ENCODE peak calls at places on chromosomes 4 and X, in ten cellular contexts. J is epithelial cell of esophagus; D is mammary epithelial cell; U is SJSA1; B is keratinocyte; H is lower leg skin; O is CD8-positive, alpha-beta memory T cell; I is tibial artery; Q is brain microvascular endothelial cell; N is AG10803. Y is an unnamed sample.

GRCh38 chr4:18847276-18847890 is 825.8 kb upstream of the LCORL start:
- DNase-seq in H (no peak), I (no peak), J (peak), N (no peak), O (no peak), D (no peak), Q (no peak), B (no peak), U (no peak), Y (no peak)

GRCh38 chr4:82044141-82044993 is 329.4 kb downstream of the HNRNPD start:
- DNase-seq in B (no peak), D (peak), U (peak), I (peak), H (peak), N (peak), O (no peak), J (peak), Q (peak), Y (peak)

GRCh38 chrX:133265331-133265730 is 47.2 kb upstream of the TFDP3 start:
- DNase-seq in H (no peak), B (no peak), Q (no peak), D (no peak), J (no peak), O (no peak), N (no peak), I (no peak), U (peak), Y (no peak)

GRCh38 chr4:147863111-147863747 is 131.3 kb downstream of the ARHGAP10 start:
- DNase-seq in O (no peak), B (no peak), H (no peak), J (no peak), Q (no peak), D (no peak), U (no peak), N (no peak), I (no peak), Y (no peak)

GRCh38 chr4:111718763-111719537 is 426.3 kb upstream of the FAM241A start:
- DNase-seq in D (no peak), I (no peak), U (no peak), Q (no peak), O (no peak), B (no peak), H (no peak), N (no peak), J (no peak), Y (no peak)

GRCh38 chr4:57020467-57021101 is 41.9 kb downstream of the POLR2B start:
- DNase-seq in J (peak), B (peak), I (no peak), D (peak), U (peak), H (no peak), Q (peak), N (peak), O (no peak), Y (peak)

GRCh38 chrX:76520273-76521054 is 93.0 kb downstream of the MAGEE1 start:
- DNase-seq in B (no peak), D (no peak), U (no peak), N (no peak), J (no peak), Q (no peak), I (no peak), O (no peak), H (no peak), Y (no peak)

GRCh38 chr4:98626350-98626749 is 32.1 kb downstream of the TSPAN5 start:
- DNase-seq in I (peak), U (peak), N (peak), Q (peak), B (peak), O (no peak), J (peak), H (no peak), D (peak), Y (peak)

GRCh38 chr4:145886871-145887240 is 51.8 kb downstream of the ZNF827 start:
- DNase-seq in B (no peak), I (no peak), U (no peak), D (no peak), H (no peak), O (no peak), Q (no peak), J (no peak), N (no peak), Y (no peak)

GRCh38 chr4:150514709-150515108 is 67.2 kb upstream of the MAB21L2 start:
- DNase-seq in B (no peak), N (no peak), Q (no peak), I (no peak), J (peak), H (no peak), D (no peak), U (no peak), O (no peak), Y (no peak)

GRCh38 chr4:6991249-6991648 is 51.9 kb upstream of the TADA2B start:
- DNase-seq in J (no peak), Q (no peak), N (no peak), D (no peak), B (no peak), U (no peak), H (no peak), I (no peak), O (no peak), Y (no peak)

GRCh38 chr4:43757147-43757546 is 691.5 kb downstream of the KCTD8 start:
- DNase-seq in Q (no peak), J (peak), O (no peak), U (no peak), B (no peak), I (no peak), H (no peak), N (no peak), D (peak), Y (peak)

GRCh38 chrX:46812445-46812844 is 24.4 kb upstream of the RP2 start:
- DNase-seq in D (no peak), H (no peak), I (no peak), B (no peak), U (no peak), Q (no peak), J (peak), N (no peak), O (no peak), Y (no peak)

GRCh38 chrX:16771483-16772398 is 14.5 kb upstream of the TXLNG start:
- DNase-seq in B (peak), N (peak), I (no peak), D (peak), O (no peak), U (no peak), H (no peak), J (peak), Q (peak), Y (peak)

GRCh38 chr4:143668930-143669553 is 31.4 kb downstream of the FREM3 start:
- DNase-seq in B (no peak), O (no peak), J (no peak), Q (no peak), I (no peak), N (no peak), U (no peak), D (no peak), H (no peak), Y (no peak)

DNA sequence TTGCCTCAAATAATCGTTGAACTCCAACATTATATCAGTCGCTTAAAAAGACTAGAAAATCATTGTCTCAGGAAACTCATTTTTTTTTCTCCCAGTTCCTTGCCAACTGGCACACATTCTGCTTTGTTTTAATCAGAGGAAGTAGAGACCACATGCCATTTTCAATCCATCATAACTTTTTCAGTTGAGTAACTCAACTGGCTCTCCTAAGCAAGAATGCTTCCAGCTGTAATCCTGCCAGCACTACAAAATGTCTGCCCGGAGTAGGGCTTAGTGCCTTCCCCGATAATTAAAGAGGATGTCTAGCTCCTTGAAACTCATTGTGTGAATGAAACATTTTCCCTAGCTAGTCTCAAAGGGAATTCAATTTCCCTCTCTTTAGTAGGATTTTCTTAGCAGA is 33.0 kb downstream of the FREM3 start:
- DNase-seq in H (peak), Q (peak), O (no peak), J (no peak), D (no peak), U (no peak), B (no peak), I (peak), N (peak), Y (peak)
- H3K4me3 ChIP-seq in H (no peak), Q (no peak), O (no peak), J (no peak), D (no peak), U (no peak), B (no peak), I (no peak), N (no peak), Y (no peak)

GRCh38 chrX:66017659-66018170 is 22.2 kb downstream of the VSIG4 start:
- DNase-seq in I (no peak), B (no peak), U (no peak), D (no peak), N (no peak), J (peak), H (no peak), O (no peak), Q (no peak), Y (no peak)
- H3K4me3 ChIP-seq in I (no peak), B (no peak), U (no peak), D (no peak), N (no peak), J (no peak), H (no peak), O (peak), Q (no peak), Y (no peak)

GRCh38 chrX:119643696-119644095 is 37.5 kb upstream of the NKRF start:
- DNase-seq in O (no peak), N (no peak), U (no peak), D (no peak), Q (no peak), I (no peak), H (no peak), B (no peak), J (no peak), Y (no peak)

GRCh38 chrX:119647089-119647488 is 40.9 kb upstream of the NKRF start:
- DNase-seq in Q (no peak), B (no peak), J (no peak), D (no peak), U (no peak), O (no peak), H (no peak), I (no peak), N (no peak), Y (no peak)

GRCh38 chrX:119647552-119648420 is 41.6 kb upstream of the NKRF start:
- DNase-seq in N (no peak), Q (no peak), B (no peak), H (no peak), D (no peak), J (no peak), O (peak), U (no peak), I (no peak), Y (no peak)

GRCh38 chrX:119648421-119648775 is 42.2 kb upstream of the NKRF start:
- DNase-seq in D (no peak), B (no peak), Q (no peak), I (no peak), N (no peak), O (no peak), H (no peak), J (no peak), U (no peak), Y (no peak)

DNA sequence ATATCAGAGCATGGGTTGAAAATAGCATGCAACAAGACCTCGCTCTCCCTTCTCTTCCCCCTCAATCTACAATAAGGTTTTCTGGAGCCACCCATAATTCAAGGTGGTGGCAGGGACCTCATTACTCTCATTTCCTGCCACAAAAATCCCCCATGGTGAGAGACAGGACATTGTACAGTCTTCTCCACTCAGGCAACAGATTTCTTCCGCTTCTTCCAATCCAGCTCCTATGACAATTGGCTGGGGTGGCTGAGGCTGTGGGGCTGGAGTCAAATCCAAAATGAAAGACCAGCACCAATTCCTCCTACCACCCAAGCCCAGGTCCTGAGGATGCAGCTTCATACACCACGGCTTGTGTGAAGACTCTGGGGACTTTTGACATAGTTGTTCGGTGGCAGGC is 40.3 kb upstream of the NKRF start:
- DNase-seq in B (no peak), D (no peak), N (no peak), U (no peak), H (no peak), O (no peak), I (no peak), Q (no peak), J (no peak), Y (no peak)
- H3K4me3 ChIP-seq in B (no peak), D (no peak), N (no peak), U (no peak), H (no peak), O (no peak), I (no peak), Q (no peak), J (no peak), Y (no peak)

GRCh38 chr4:67702166-67702565 is 1.2 kb upstream of the UBA6 start:
- DNase-seq in Q (no peak), O (no peak), I (no peak), U (no peak), J (no peak), H (no peak), B (no peak), D (no peak), N (no peak), Y (no peak)
- H3K4me3 ChIP-seq in Q (peak), O (peak), I (no peak), U (no peak), J (peak), H (no peak), B (peak), D (peak), N (no peak), Y (peak)

DNA sequence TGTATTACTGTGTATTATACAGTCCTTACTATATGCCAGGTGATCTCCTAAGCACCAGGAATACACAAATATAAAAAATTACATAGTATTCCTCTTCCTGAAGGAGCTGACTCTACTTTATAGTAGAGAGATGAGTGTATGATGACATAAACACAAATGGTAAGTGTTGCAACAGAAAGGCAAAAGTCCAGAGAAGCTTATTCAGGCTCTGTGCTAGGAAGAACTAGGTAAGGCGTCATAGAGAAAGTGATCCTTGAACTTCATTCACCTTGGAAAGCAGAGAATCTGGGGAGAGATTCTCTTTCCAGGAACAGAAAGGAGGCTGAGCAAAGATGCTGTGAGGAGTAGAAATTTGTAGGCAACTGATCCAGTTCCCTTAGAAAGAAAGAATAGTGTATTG is 115.0 kb upstream of the KCNIP4 start:
- DNase-seq in D (no peak), I (no peak), U (no peak), J (peak), B (no peak), N (no peak), Q (no peak), O (no peak), H (no peak), Y (no peak)
- H3K4me3 ChIP-seq in D (no peak), I (no peak), U (no peak), J (no peak), B (no peak), N (no peak), Q (no peak), O (no peak), H (no peak), Y (no peak)

GRCh38 chrX:44952329-44953027 is 79.5 kb downstream of the KDM6A start:
- DNase-seq in Q (no peak), O (no peak), N (no peak), J (no peak), B (no peak), I (no peak), H (no peak), D (no peak), U (no peak), Y (no peak)

GRCh38 chrX:44953734-44954502 is 80.9 kb downstream of the KDM6A start:
- DNase-seq in B (no peak), D (no peak), O (no peak), N (no peak), I (no peak), H (no peak), J (no peak), Q (no peak), U (no peak), Y (no peak)

GRCh38 chrX:44949125-44949524 is 76.1 kb downstream of the KDM6A start:
- DNase-seq in U (peak), I (no peak), Q (no peak), B (no peak), D (no peak), N (no peak), J (no peak), O (no peak), H (no peak), Y (no peak)

GRCh38 chrX:44954562-44954961 is 81.6 kb downstream of the KDM6A start:
- DNase-seq in U (no peak), H (no peak), O (no peak), I (no peak), D (no peak), N (no peak), B (no peak), Q (no peak), J (no peak), Y (no peak)

GRCh38 chrX:44951572-44952067 is 78.6 kb downstream of the KDM6A start:
- DNase-seq in I (no peak), O (no peak), U (no peak), H (no peak), J (no peak), Q (no peak), B (no peak), D (no peak), N (no peak), Y (no peak)
- H3K4me3 ChIP-seq in I (no peak), O (no peak), U (no peak), H (no peak), J (no peak), Q (no peak), B (peak), D (peak), N (no peak), Y (no peak)

GRCh38 chr4:30720021-30720655 is at the start of gene PCDH7:
- DNase-seq in Q (peak), D (peak), B (no peak), U (no peak), H (peak), I (peak), N (no peak), J (peak), O (no peak), Y (no peak)

GRCh38 chr4:30717208-30718020 is 2.8 kb upstream of the PCDH7 start:
- DNase-seq in N (peak), B (no peak), O (no peak), H (no peak), I (peak), D (peak), J (peak), U (peak), Q (peak), Y (no peak)

GRCh38 chr4:30718021-30718888 is 1.9 kb upstream of the PCDH7 start:
- DNase-seq in H (no peak), U (no peak), B (no peak), I (peak), Q (peak), J (peak), N (no peak), D (peak), O (no peak), Y (no peak)

GRCh38 chr4:30719363-30720020 is 677 bp upstream of the PCDH7 start:
- DNase-seq in N (peak), J (peak), I (peak), H (peak), O (no peak), U (peak), Q (peak), D (peak), B (no peak), Y (no peak)

GRCh38 chr4:30718889-30719252 is 1.3 kb upstream of the PCDH7 start:
- DNase-seq in D (peak), B (no peak), N (no peak), U (no peak), J (peak), Q (peak), H (no peak), I (no peak), O (no peak), Y (no peak)
- H3K4me3 ChIP-seq in D (peak), B (peak), N (peak), U (no peak), J (peak), Q (peak), H (peak), I (peak), O (no peak), Y (peak)

GRCh38 chr4:2418652-2419571 is at the start of gene CFAP99:
- DNase-seq in I (peak), D (peak), U (peak), Q (peak), N (peak), B (peak), O (peak), J (peak), H (peak), Y (peak)

GRCh38 chr4:2415881-2416563 is 2.4 kb downstream of the ZFYVE28 start:
- DNase-seq in Q (no peak), N (no peak), U (no peak), J (no peak), O (no peak), D (no peak), B (no peak), H (no peak), I (no peak), Y (no peak)

GRCh38 chr4:2417765-2418651 is at the start of gene ZFYVE28:
- DNase-seq in D (peak), U (peak), H (no peak), O (no peak), B (no peak), J (peak), I (no peak), Q (no peak), N (peak), Y (no peak)

GRCh38 chr4:2416564-2417195 is 1.8 kb downstream of the ZFYVE28 start:
- DNase-seq in D (no peak), I (no peak), U (peak), O (no peak), H (no peak), Q (no peak), N (peak), B (no peak), J (no peak), Y (no peak)

DNA sequence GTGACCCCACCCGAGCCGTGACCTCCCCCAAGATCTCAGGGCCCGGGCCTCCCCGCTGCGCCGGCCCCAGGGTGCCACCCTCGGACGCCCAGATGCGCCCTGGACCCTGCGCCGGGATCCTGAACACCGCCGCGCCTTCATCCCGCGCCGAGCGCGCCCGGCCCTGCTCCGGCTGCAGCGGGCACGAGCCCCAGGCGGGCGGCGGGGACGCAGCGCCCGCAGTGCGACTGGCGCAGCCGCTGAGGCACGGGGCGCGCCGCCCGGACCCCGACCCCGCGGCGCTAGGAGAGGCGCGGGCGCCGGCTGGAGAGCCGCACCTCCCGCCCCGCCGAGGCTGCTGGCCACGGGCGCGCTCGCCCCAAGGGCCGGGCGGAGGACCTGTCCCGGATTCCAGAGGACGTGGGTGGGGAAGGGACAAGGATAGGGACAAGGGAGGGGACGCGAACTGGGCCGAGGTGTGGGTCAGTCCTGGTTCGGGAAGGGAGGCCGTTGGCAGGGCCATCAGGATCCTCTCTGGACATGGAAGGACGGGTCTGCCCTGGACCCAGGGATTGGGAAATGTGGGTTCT is 1.2 kb downstream of the ZFYVE28 start:
- DNase-seq in H (no peak), I (no peak), D (no peak), U (no peak), O (no peak), N (no peak), Q (no peak), B (no peak), J (no peak), Y (no peak)
- H3K4me3 ChIP-seq in H (peak), I (peak), D (no peak), U (no peak), O (peak), N (peak), Q (peak), B (peak), J (peak), Y (peak)

GRCh38 chr4:113958766-113959540 is 20.5 kb downstream of the ARSJ start:
- DNase-seq in D (peak), U (peak), Q (peak), O (no peak), H (no peak), J (peak), B (peak), I (no peak), N (peak), Y (peak)
- H3K4me3 ChIP-seq in D (peak), U (peak), Q (peak), O (no peak), H (no peak), J (no peak), B (no peak), I (peak), N (no peak), Y (no peak)